ENCODE peak calls at places on chromosomes 6 and 20, in four cellular contexts. One of them, this sample, is unnamed.

GRCh38 chr20:57928181-57928967 is 218.6 kb upstream of the PMEPA1 start:
- DNase-seq in natural killer cell: no peak
- DNase-seq in left lung: no peak
- DNase-seq in MCF 10A: no peak
- DNase-seq in this sample: no peak

GRCh38 chr6:149830731-149831379 is 33.3 kb downstream of the LRP11 start:
- DNase-seq in natural killer cell: no peak
- DNase-seq in left lung: no peak
- DNase-seq in MCF 10A: no peak
- DNase-seq in this sample: no peak

GRCh38 chr6:150369408-150369807 is 596 bp downstream of the IYD start:
- DNase-seq in natural killer cell: no peak
- DNase-seq in left lung: no peak
- DNase-seq in MCF 10A: no peak
- DNase-seq in this sample: no peak

GRCh38 chr6:36547646-36548400 is 544 bp upstream of the STK38 start:
- DNase-seq in natural killer cell: no peak
- DNase-seq in left lung: no peak
- DNase-seq in MCF 10A: no peak
- DNase-seq in this sample: no peak

GRCh38 chr6:85418059-85418458 is 31.8 kb upstream of the NT5E start:
- DNase-seq in natural killer cell: no peak
- DNase-seq in left lung: no peak
- DNase-seq in MCF 10A: peak
- DNase-seq in this sample: no peak

GRCh38 chr6:66814156-66814555 is 1107.1 kb upstream of the EYS start:
- DNase-seq in natural killer cell: no peak
- DNase-seq in left lung: no peak
- DNase-seq in MCF 10A: no peak
- DNase-seq in this sample: no peak

GRCh38 chr6:107656883-107657282 is 167.0 kb downstream of the SOBP start:
- DNase-seq in natural killer cell: no peak
- DNase-seq in left lung: no peak
- DNase-seq in MCF 10A: no peak
- DNase-seq in this sample: no peak

GRCh38 chr6:45681860-45682488 is 304.2 kb upstream of the SUPT3H start:
- DNase-seq in natural killer cell: no peak
- DNase-seq in left lung: peak
- DNase-seq in MCF 10A: peak
- DNase-seq in this sample: no peak

GRCh38 chr6:46042355-46042999 is 26.8 kb upstream of the CLIC5 start:
- DNase-seq in natural killer cell: no peak
- DNase-seq in left lung: no peak
- DNase-seq in MCF 10A: peak
- DNase-seq in this sample: no peak

GRCh38 chr6:112879920-112880413 is 532.8 kb downstream of the RFPL4B start:
- DNase-seq in natural killer cell: no peak
- DNase-seq in left lung: peak
- DNase-seq in MCF 10A: no peak
- DNase-seq in this sample: peak

GRCh38 chr6:167855825-167856425 is 29.2 kb downstream of the AFDN start:
- DNase-seq in natural killer cell: no peak
- DNase-seq in left lung: no peak
- DNase-seq in MCF 10A: peak
- DNase-seq in this sample: no peak

GRCh38 chr6:89589297-89590074 is 49.1 kb downstream of the LYRM2 start:
- DNase-seq in natural killer cell: no peak
- DNase-seq in left lung: no peak
- DNase-seq in MCF 10A: no peak
- DNase-seq in this sample: no peak

GRCh38 chr20:11850901-11851300 is 66.8 kb upstream of the BTBD3 start:
- DNase-seq in natural killer cell: no peak
- DNase-seq in left lung: no peak
- DNase-seq in MCF 10A: peak
- DNase-seq in this sample: no peak

GRCh38 chr6:118198746-118199145 is 291.7 kb downstream of the SLC35F1 start:
- DNase-seq in natural killer cell: no peak
- DNase-seq in left lung: no peak
- DNase-seq in MCF 10A: peak
- DNase-seq in this sample: no peak

GRCh38 chr6:130796313-130796905 is 30.8 kb upstream of the SMLR1 start:
- DNase-seq in natural killer cell: no peak
- DNase-seq in left lung: no peak
- DNase-seq in MCF 10A: peak
- DNase-seq in this sample: no peak

GRCh38 chr20:59640267-59640666 is 35.9 kb downstream of the PHACTR3 start:
- DNase-seq in natural killer cell: no peak
- DNase-seq in left lung: no peak
- DNase-seq in MCF 10A: no peak
- DNase-seq in this sample: no peak

GRCh38 chr6:150195996-150196417 is 53.2 kb downstream of the PPP1R14C start:
- DNase-seq in natural killer cell: no peak
- DNase-seq in left lung: no peak
- DNase-seq in MCF 10A: no peak
- DNase-seq in this sample: no peak

GRCh38 chr20:39865446-39865845 is 823.6 kb downstream of the MAFB start:
- DNase-seq in natural killer cell: no peak
- DNase-seq in left lung: no peak
- DNase-seq in MCF 10A: no peak
- DNase-seq in this sample: no peak

GRCh38 chr6:19024737-19025136 is 637.6 kb downstream of the RNF144B start:
- DNase-seq in natural killer cell: no peak
- DNase-seq in left lung: no peak
- DNase-seq in MCF 10A: peak
- DNase-seq in this sample: no peak

GRCh38 chr6:36788768-36789167 is 50.5 kb downstream of the CPNE5 start:
- DNase-seq in natural killer cell: no peak
- DNase-seq in left lung: no peak
- DNase-seq in MCF 10A: no peak
- DNase-seq in this sample: no peak

GRCh38 chr6:138517635-138518034 is 18.3 kb upstream of the NHSL1 start:
- DNase-seq in natural killer cell: peak
- DNase-seq in left lung: peak
- DNase-seq in MCF 10A: peak
- DNase-seq in this sample: no peak

GRCh38 chr6:154337423-154338005 is 19.1 kb downstream of the IPCEF1 start:
- DNase-seq in natural killer cell: no peak
- DNase-seq in left lung: no peak
- DNase-seq in MCF 10A: no peak
- DNase-seq in this sample: no peak

GRCh38 chr6:37635319-37635718 is 62.4 kb downstream of the MDGA1 start:
- DNase-seq in natural killer cell: no peak
- DNase-seq in left lung: no peak
- DNase-seq in MCF 10A: no peak
- DNase-seq in this sample: no peak

GRCh38 chr20:20003088-20003954 is 13.8 kb upstream of the NAA20 start:
- DNase-seq in natural killer cell: no peak
- DNase-seq in left lung: peak
- DNase-seq in MCF 10A: no peak
- DNase-seq in this sample: no peak

GRCh38 chr20:56974499-56975250 is 291.8 kb downstream of the BMP7 start:
- DNase-seq in natural killer cell: no peak
- DNase-seq in left lung: no peak
- DNase-seq in MCF 10A: peak
- DNase-seq in this sample: peak

GRCh38 chr20:50320910-50321796 is 130.5 kb downstream of the CEBPB start:
- DNase-seq in natural killer cell: no peak
- DNase-seq in left lung: peak
- DNase-seq in MCF 10A: peak
- DNase-seq in this sample: peak

GRCh38 chr6:107624541-107624940 is 134.6 kb downstream of the SOBP start:
- DNase-seq in natural killer cell: no peak
- DNase-seq in left lung: no peak
- DNase-seq in MCF 10A: peak
- DNase-seq in this sample: no peak

GRCh38 chr6:84357631-84358030 is 130.2 kb upstream of the CEP162 start:
- DNase-seq in natural killer cell: no peak
- DNase-seq in left lung: no peak
- DNase-seq in MCF 10A: no peak
- DNase-seq in this sample: no peak

GRCh38 chr6:162887981-162888689 is 160.4 kb downstream of the PACRG start:
- DNase-seq in natural killer cell: no peak
- DNase-seq in left lung: no peak
- DNase-seq in MCF 10A: no peak
- DNase-seq in this sample: no peak

GRCh38 chr20:22686097-22686496 is 101.7 kb upstream of the FOXA2 start:
- DNase-seq in natural killer cell: no peak
- DNase-seq in left lung: peak
- DNase-seq in MCF 10A: peak
- DNase-seq in this sample: no peak

GRCh38 chr20:10481671-10482070 is 46.6 kb downstream of the SLX4IP start:
- DNase-seq in natural killer cell: no peak
- DNase-seq in left lung: no peak
- DNase-seq in MCF 10A: no peak
- DNase-seq in this sample: no peak

GRCh38 chr6:1885576-1886003 is 275.9 kb downstream of the FOXC1 start:
- DNase-seq in natural killer cell: no peak
- DNase-seq in left lung: no peak
- DNase-seq in MCF 10A: no peak
- DNase-seq in this sample: no peak

GRCh38 chr6:100116409-100117194 is 122.6 kb upstream of the MCHR2 start:
- DNase-seq in natural killer cell: no peak
- DNase-seq in left lung: no peak
- DNase-seq in MCF 10A: peak
- DNase-seq in this sample: peak

GRCh38 chr6:100466410-100467143 is 1.9 kb upstream of the SIM1 start:
- DNase-seq in natural killer cell: no peak
- DNase-seq in left lung: no peak
- DNase-seq in MCF 10A: no peak
- DNase-seq in this sample: no peak

GRCh38 chr6:154938245-154938583 is 56.9 kb upstream of the TIAM2 start:
- DNase-seq in natural killer cell: no peak
- DNase-seq in left lung: peak
- DNase-seq in MCF 10A: no peak
- DNase-seq in this sample: no peak

GRCh38 chr6:107819976-107820551 is 4.0 kb downstream of the SCML4 start:
- DNase-seq in natural killer cell: no peak
- DNase-seq in left lung: no peak
- DNase-seq in MCF 10A: peak
- DNase-seq in this sample: no peak

DNA sequence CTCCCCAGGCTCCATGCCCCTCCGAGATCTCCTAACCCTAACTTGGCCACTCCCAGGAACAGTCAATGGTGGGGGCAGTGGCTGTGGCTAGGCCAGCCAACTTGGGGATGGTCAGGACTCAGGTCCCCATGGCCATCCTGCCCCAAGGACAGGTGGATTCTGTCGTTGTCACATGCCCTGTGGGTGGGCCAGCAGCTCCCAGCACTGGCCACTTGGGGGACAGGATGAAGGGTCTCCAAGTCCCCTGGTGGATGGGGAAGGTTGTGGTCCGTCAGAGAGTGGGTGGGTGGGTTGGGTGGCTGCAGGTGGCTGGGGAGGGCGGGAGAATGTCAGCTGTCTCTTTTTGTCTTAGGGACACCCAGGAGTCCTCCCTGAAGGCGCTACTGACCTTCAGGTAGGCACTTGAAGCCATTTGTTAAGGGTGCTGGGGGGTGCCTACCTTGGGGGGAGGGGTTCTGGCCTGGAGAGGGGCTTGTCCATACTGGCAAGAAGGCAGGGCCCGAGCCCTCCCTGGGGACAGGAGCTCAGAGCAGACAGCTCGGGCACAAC is 5.5 kb downstream of the COL9A3 start:
- DNase-seq in natural killer cell: no peak
- DNase-seq in left lung: no peak
- DNase-seq in MCF 10A: no peak
- DNase-seq in this sample: no peak
- TF ChIP-seq CTCF in natural killer cell: no peak
- TF ChIP-seq CTCF in left lung: no peak
- TF ChIP-seq CTCF in MCF 10A: no peak
- TF ChIP-seq CTCF in this sample: peak

DNA sequence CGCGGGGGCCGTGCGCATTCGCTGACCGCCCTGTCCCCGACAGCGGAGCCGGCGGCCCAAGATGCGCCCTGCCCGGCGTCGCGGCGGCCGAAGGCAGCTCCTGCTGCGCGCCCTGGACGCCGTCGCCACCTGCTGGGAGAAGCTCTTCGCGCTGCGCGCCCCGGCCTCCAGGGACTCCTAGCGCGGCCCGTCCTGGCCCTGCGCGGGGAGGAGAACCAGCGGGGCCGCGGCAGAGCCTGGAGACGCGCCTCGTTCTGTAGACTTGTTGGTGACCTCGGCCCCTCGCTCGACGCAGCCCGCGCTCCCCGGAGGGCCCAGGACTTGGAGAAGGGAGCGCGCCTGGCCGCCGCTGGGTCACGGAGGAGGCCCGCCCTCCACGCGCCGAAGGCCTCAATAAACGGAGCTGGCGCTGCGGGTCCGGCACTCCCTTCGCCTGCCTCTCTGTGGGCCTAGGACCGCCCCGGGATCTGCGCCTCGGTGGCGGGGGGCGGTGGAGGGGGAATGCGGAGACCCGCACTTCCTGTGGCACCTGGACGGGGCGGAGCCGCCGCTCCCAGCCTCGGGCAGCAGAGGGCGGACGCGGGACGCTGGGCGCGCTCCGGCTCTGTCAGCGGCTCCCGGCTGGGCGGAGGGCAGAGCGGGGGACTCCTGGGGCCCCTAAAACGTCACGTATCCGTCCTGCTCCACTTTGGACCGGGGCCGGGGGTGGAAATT is 2.8 kb downstream of the C20orf204 start:
- DNase-seq in natural killer cell: peak
- DNase-seq in left lung: peak
- DNase-seq in MCF 10A: peak
- DNase-seq in this sample: peak
- TF ChIP-seq CTCF in natural killer cell: peak
- TF ChIP-seq CTCF in left lung: peak
- TF ChIP-seq CTCF in MCF 10A: peak
- TF ChIP-seq CTCF in this sample: peak

GRCh38 chr20:29497261-29497671 is 1760.2 kb upstream of the DEFB115 start:
- DNase-seq in natural killer cell: peak
- DNase-seq in left lung: peak
- DNase-seq in MCF 10A: no peak
- DNase-seq in this sample: no peak
- TF ChIP-seq CTCF in natural killer cell: no peak
- TF ChIP-seq CTCF in left lung: no peak
- TF ChIP-seq CTCF in MCF 10A: no peak
- TF ChIP-seq CTCF in this sample: no peak

DNA sequence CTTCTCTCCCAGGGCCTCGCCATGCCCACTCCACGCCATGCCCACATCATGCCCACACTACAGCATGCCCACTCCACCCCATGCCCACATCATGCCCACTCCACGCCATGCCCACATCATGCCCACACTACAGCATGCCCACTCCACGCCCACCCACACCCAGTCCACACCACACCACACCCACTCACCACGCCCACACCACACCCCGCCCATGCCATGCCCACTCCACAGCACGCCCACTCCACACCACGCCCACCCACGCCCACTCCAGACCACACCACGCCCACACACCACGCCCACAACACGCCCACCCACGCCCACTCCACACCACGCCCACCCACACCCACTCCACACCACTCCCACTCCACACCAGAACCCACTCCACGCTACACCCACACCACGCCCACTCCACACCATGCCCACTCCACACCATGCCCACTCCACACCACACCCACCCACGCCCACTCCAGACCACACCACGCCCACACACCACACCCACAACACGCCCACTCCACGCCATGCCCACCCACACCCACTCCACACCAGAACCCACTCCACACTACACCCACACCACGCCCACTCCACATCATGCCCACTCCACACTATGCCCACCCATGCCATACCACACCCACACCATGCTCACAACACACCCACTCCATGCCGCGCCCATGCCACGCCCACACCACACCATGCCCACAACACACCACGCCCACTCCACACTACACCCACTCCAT is 88.6 kb downstream of the ERMARD start:
- DNase-seq in natural killer cell: no peak
- DNase-seq in left lung: no peak
- DNase-seq in MCF 10A: no peak
- DNase-seq in this sample: no peak
- TF ChIP-seq CTCF in natural killer cell: no peak
- TF ChIP-seq CTCF in left lung: no peak
- TF ChIP-seq CTCF in MCF 10A: no peak
- TF ChIP-seq CTCF in this sample: no peak

This sample was measured in progenitor cell of endocrine pancreas.